ENCODE peak calls at places on chromosomes 5 and 9, in four cellular contexts. One of them, this sample, is unnamed.
A peak's percentile ranks its signal among the peaks of the same experiment; 100 is the strongest.

GRCh38 chr5:172758077-172758835 is 12.7 kb downstream of the DUSP1 start:
- DNase-seq in mesothelial cell of epicardium: no peak
- DNase-seq in transverse colon: no peak
- DNase-seq in cardiac fibroblast: peak; percentile 99
- DNase-seq in this sample: peak; percentile 66

GRCh38 chr9:121807918-121808278 is 156.5 kb downstream of the DAB2IP start:
- DNase-seq in transverse colon: no peak
- DNase-seq in cardiac fibroblast: no peak
- DNase-seq in mesothelial cell of epicardium: no peak
- DNase-seq in this sample: no peak

GRCh38 chr9:3348169-3348568 is 177.6 kb downstream of the RFX3 start:
- DNase-seq in mesothelial cell of epicardium: no peak
- DNase-seq in cardiac fibroblast: no peak
- DNase-seq in transverse colon: no peak
- DNase-seq in this sample: no peak

GRCh38 chr5:103262422-103262871 is 3.9 kb downstream of the MACIR start:
- DNase-seq in mesothelial cell of epicardium: no peak
- DNase-seq in transverse colon: no peak
- DNase-seq in cardiac fibroblast: peak; percentile 38
- DNase-seq in this sample: no peak

GRCh38 chr5:73858054-73858453 is 232.1 kb downstream of the ARHGEF28 start:
- DNase-seq in cardiac fibroblast: peak; percentile 22
- DNase-seq in transverse colon: no peak
- DNase-seq in mesothelial cell of epicardium: no peak
- DNase-seq in this sample: no peak

GRCh38 chr5:2133080-2133479 is 250.4 kb upstream of the IRX4 start:
- DNase-seq in mesothelial cell of epicardium: no peak
- DNase-seq in cardiac fibroblast: peak; percentile 26
- DNase-seq in transverse colon: no peak
- DNase-seq in this sample: no peak

GRCh38 chr5:82793808-82794419 is 283.3 kb downstream of the TMEM167A start:
- DNase-seq in transverse colon: peak; percentile 35
- DNase-seq in mesothelial cell of epicardium: no peak
- DNase-seq in cardiac fibroblast: peak; percentile 62
- DNase-seq in this sample: peak; percentile 60

GRCh38 chr5:180090769-180091546 is 19.4 kb upstream of the RNF130 start:
- DNase-seq in mesothelial cell of epicardium: no peak
- DNase-seq in transverse colon: peak; percentile 41
- DNase-seq in cardiac fibroblast: peak; percentile 33
- DNase-seq in this sample: peak; percentile 64

GRCh38 chr5:57434227-57434640 is 48.4 kb downstream of the ACTBL2 start:
- DNase-seq in mesothelial cell of epicardium: no peak
- DNase-seq in transverse colon: no peak
- DNase-seq in cardiac fibroblast: peak; percentile 84
- DNase-seq in this sample: peak; percentile 60

GRCh38 chr5:58452566-58453258 is 7.2 kb downstream of the PLK2 start:
- DNase-seq in cardiac fibroblast: peak; percentile 36
- DNase-seq in mesothelial cell of epicardium: no peak
- DNase-seq in transverse colon: no peak
- DNase-seq in this sample: no peak

GRCh38 chr9:71756753-71757152 is 11.6 kb downstream of the CEMIP2 start:
- DNase-seq in transverse colon: no peak
- DNase-seq in mesothelial cell of epicardium: no peak
- DNase-seq in cardiac fibroblast: no peak
- DNase-seq in this sample: no peak

GRCh38 chr5:72648511-72648910 is 141.3 kb upstream of the ZNF366 start:
- DNase-seq in mesothelial cell of epicardium: no peak
- DNase-seq in cardiac fibroblast: peak; percentile 9
- DNase-seq in transverse colon: no peak
- DNase-seq in this sample: no peak

GRCh38 chr5:135204151-135204600 is 170.1 kb upstream of the PITX1 start:
- DNase-seq in transverse colon: no peak
- DNase-seq in mesothelial cell of epicardium: no peak
- DNase-seq in cardiac fibroblast: peak; percentile 55
- DNase-seq in this sample: no peak

GRCh38 chr9:116661037-116661954 is 25.8 kb upstream of the TRIM32 start:
- DNase-seq in cardiac fibroblast: peak; percentile 89
- DNase-seq in mesothelial cell of epicardium: no peak
- DNase-seq in transverse colon: no peak
- DNase-seq in this sample: peak; percentile 18

GRCh38 chr9:128724744-128725211 is 851 bp upstream of the ZDHHC12 start:
- DNase-seq in transverse colon: peak; percentile 83
- DNase-seq in mesothelial cell of epicardium: no peak
- DNase-seq in cardiac fibroblast: peak; percentile 86
- DNase-seq in this sample: peak; percentile 40

GRCh38 chr5:57887851-57888621 is 405.4 kb upstream of the ACTBL2 start:
- DNase-seq in mesothelial cell of epicardium: no peak
- DNase-seq in cardiac fibroblast: peak; percentile 70
- DNase-seq in transverse colon: peak; percentile 42
- DNase-seq in this sample: peak; percentile 53

GRCh38 chr5:10198021-10198420 is 51.7 kb downstream of the ATPSCKMT start:
- DNase-seq in transverse colon: no peak
- DNase-seq in mesothelial cell of epicardium: no peak
- DNase-seq in cardiac fibroblast: no peak
- DNase-seq in this sample: no peak

GRCh38 chr5:89399553-89399952 is 516.6 kb upstream of the MEF2C start:
- DNase-seq in transverse colon: no peak
- DNase-seq in cardiac fibroblast: peak; percentile 62
- DNase-seq in mesothelial cell of epicardium: no peak
- DNase-seq in this sample: no peak

GRCh38 chr5:43227655-43228054 is 35.6 kb downstream of the NIM1K start:
- DNase-seq in transverse colon: no peak
- DNase-seq in mesothelial cell of epicardium: no peak
- DNase-seq in cardiac fibroblast: peak; percentile 79
- DNase-seq in this sample: no peak

GRCh38 chr9:69221036-69221435 is 47.0 kb downstream of the TJP2 start:
- DNase-seq in mesothelial cell of epicardium: no peak
- DNase-seq in transverse colon: no peak
- DNase-seq in cardiac fibroblast: no peak
- DNase-seq in this sample: no peak

GRCh38 chr5:63127054-63127453 is 548.4 kb downstream of the LRRC70 start:
- DNase-seq in transverse colon: no peak
- DNase-seq in cardiac fibroblast: peak; percentile 66
- DNase-seq in mesothelial cell of epicardium: no peak
- DNase-seq in this sample: no peak

GRCh38 chr9:110099236-110099741 is 108.7 kb downstream of the C9orf152 start:
- DNase-seq in mesothelial cell of epicardium: no peak
- DNase-seq in transverse colon: no peak
- DNase-seq in cardiac fibroblast: peak; percentile 87
- DNase-seq in this sample: no peak

GRCh38 chr5:95027775-95028174 is 257.1 kb downstream of the MCTP1 start:
- DNase-seq in cardiac fibroblast: no peak
- DNase-seq in mesothelial cell of epicardium: no peak
- DNase-seq in transverse colon: no peak
- DNase-seq in this sample: no peak

GRCh38 chr9:120974921-120975320 is 48.3 kb upstream of the TRAF1 start:
- DNase-seq in transverse colon: no peak
- DNase-seq in cardiac fibroblast: no peak
- DNase-seq in mesothelial cell of epicardium: no peak
- DNase-seq in this sample: no peak

GRCh38 chr5:41519801-41520200 is 9.4 kb upstream of the PLCXD3 start:
- DNase-seq in mesothelial cell of epicardium: no peak
- DNase-seq in transverse colon: no peak
- DNase-seq in cardiac fibroblast: peak; percentile 29
- DNase-seq in this sample: no peak

GRCh38 chr9:3825724-3826123 is 299.9 kb upstream of the RFX3 start:
- DNase-seq in transverse colon: no peak
- DNase-seq in mesothelial cell of epicardium: no peak
- DNase-seq in cardiac fibroblast: no peak
- DNase-seq in this sample: no peak

GRCh38 chr9:87269296-87269695 is 228.4 kb upstream of the DAPK1 start:
- DNase-seq in mesothelial cell of epicardium: no peak
- DNase-seq in cardiac fibroblast: no peak
- DNase-seq in transverse colon: no peak
- DNase-seq in this sample: no peak

GRCh38 chr9:105024529-105024928 is 96.6 kb upstream of the ABCA1 start:
- DNase-seq in mesothelial cell of epicardium: no peak
- DNase-seq in transverse colon: no peak
- DNase-seq in cardiac fibroblast: no peak
- DNase-seq in this sample: no peak

GRCh38 chr5:38319486-38319885 is 61.1 kb downstream of the EGFLAM start:
- DNase-seq in mesothelial cell of epicardium: no peak
- DNase-seq in transverse colon: no peak
- DNase-seq in cardiac fibroblast: no peak
- DNase-seq in this sample: no peak

GRCh38 chr9:134345737-134346136 is 19.5 kb downstream of the RXRA start:
- DNase-seq in transverse colon: no peak
- DNase-seq in mesothelial cell of epicardium: no peak
- DNase-seq in cardiac fibroblast: no peak
- DNase-seq in this sample: no peak

GRCh38 chr5:52822437-52822836 is 34.7 kb downstream of the ITGA1 start:
- DNase-seq in mesothelial cell of epicardium: no peak
- DNase-seq in cardiac fibroblast: no peak
- DNase-seq in transverse colon: no peak
- DNase-seq in this sample: no peak

GRCh38 chr5:155019601-155020226 is 6.2 kb downstream of the KIF4B start:
- DNase-seq in cardiac fibroblast: no peak
- DNase-seq in transverse colon: no peak
- DNase-seq in mesothelial cell of epicardium: no peak
- DNase-seq in this sample: no peak

GRCh38 chr5:171592741-171593140 is 173.3 kb downstream of the FGF18 start:
- DNase-seq in cardiac fibroblast: no peak
- DNase-seq in transverse colon: no peak
- DNase-seq in mesothelial cell of epicardium: peak; percentile 11
- DNase-seq in this sample: no peak

DNA sequence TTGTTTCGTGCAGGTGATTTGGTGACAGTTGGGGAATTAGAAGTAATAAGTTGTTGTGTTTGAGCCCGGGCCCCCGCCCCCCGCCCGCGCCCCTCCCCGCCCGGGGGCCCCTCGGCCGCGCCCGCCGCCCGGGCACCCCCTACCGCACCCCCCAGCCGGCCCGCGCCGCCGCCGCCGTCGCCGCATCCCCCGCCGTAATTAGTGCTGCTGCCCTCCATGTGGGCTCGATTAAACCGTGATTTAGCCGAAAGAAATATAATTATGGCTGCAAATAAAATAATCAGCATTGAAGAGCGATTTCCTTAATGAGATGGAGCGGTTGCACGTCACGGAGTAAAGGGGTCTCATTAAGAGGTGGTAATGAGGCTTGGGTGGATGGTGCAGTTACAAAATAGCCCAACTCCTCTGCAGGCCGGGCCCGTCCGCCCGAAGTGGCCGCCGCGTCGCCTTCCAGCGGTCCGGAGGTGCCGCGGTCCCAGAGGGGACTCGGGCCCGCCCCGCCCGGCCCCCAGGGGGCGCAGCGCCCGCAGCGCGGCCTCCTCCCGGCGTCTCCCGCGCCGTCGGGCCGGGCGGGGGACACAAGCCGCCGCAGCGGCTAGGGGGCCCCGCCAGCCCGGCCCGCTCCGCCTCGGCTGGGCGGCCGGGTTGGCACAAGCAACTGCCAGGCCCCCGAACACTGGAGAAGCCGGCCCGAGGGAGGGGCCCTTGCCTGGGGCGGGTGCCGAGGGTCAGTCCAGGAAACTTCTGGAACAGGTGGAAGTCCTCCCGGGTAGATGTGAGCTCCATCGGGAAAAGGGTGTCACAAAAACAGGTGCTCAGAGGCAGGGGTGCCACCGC is 6.9 kb upstream of the OTP start:
- DNase-seq in transverse colon: peak; percentile 44
- DNase-seq in mesothelial cell of epicardium: peak; percentile 64
- DNase-seq in cardiac fibroblast: no peak
- DNase-seq in this sample: peak; percentile 84
- TF ChIP-seq CTCF in transverse colon: peak; percentile 56
- TF ChIP-seq CTCF in mesothelial cell of epicardium: peak; percentile 53
- TF ChIP-seq CTCF in cardiac fibroblast: peak; percentile 6
- TF ChIP-seq CTCF in this sample: peak; percentile 58

DNA sequence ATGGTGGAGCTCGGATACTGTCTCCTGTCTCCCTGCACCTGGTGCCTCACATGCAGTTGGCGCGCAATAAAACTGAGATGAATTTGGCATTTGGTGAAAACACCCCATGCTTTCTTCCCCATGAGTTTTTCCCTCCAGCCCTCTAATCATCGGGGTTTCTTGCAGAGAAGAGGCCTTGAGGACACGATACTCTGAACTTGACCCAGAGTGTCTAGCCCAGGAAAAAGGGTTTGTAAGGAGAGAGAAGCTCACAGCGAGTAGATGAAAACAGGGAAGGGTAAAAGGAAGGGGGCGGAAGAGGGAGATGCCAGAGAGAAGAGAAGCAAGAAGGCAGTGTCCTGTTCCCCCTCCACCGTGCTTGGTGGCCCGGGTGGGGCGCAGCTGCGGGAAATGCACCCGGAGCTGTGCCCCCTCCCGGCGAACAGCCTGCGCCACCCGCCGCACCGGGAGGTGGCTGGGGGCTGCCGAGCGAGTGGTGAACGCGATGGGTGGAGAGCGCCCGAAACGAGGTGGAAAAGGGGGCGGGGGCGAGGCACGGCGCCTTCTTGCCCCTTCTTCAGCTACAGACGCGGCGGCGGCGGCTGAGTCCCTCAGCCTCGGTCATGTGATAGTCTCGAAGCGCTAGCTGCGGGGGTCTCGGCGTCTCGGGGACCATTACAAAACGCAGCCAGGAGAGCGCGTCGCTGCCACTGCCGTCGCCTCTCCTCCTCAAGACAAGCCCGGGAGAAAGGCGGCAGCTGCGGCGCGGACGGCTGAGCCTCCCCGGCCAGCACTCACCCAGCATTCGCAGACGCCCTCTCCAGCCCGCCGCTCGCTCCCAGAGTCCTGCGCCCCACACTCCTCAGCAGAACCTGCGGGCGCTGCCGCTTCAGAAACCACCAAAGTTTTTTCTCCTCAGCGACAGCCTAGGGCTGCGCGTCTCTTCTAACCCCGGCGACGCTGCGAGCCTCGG is 1.1 kb upstream of the FOXB2 start:
- DNase-seq in transverse colon: no peak
- DNase-seq in cardiac fibroblast: no peak
- DNase-seq in mesothelial cell of epicardium: peak; percentile 68
- DNase-seq in this sample: no peak
- TF ChIP-seq CTCF in transverse colon: no peak
- TF ChIP-seq CTCF in cardiac fibroblast: no peak
- TF ChIP-seq CTCF in mesothelial cell of epicardium: no peak
- TF ChIP-seq CTCF in this sample: no peak

GRCh38 chr5:151223447-151224264 is at the start of gene CCDC69:
- DNase-seq in cardiac fibroblast: peak; percentile 73
- DNase-seq in transverse colon: peak; percentile 81
- DNase-seq in mesothelial cell of epicardium: peak; percentile 72
- DNase-seq in this sample: peak; percentile 79
- TF ChIP-seq CTCF in cardiac fibroblast: peak; percentile 33
- TF ChIP-seq CTCF in transverse colon: peak; percentile 37
- TF ChIP-seq CTCF in mesothelial cell of epicardium: no peak
- TF ChIP-seq CTCF in this sample: no peak

DNA sequence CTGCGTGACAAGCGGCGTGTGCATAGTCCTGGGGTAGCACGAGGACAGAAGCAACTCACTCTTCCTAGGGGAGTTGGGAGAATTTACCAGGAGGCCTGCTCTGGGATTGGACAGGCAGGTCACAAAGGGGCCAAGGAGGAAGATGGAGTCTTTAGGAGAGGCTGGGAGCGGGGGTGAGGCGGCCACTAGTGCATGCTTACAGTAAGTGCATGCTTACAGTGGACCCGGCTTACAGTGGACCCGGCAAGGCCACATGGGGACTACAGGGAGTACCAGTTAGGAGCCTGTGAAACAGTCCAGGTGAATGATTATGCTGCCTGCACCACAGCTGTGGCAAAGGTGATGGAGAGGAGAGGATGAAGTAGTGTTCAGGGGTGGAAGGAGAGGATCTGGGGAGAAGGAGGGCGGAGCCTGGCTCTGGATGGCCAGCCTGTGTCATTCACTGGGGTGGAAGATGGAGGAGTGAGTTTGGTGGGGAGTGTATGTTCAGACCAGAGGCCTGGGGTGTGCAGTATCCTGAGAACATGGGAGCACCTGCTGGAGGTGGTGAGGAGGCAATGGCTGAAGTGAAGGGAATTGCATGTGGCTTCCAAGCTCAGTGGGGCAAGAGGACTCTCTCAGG is 78.7 kb downstream of the CRB2 start:
- DNase-seq in cardiac fibroblast: peak; percentile 22
- DNase-seq in mesothelial cell of epicardium: no peak
- DNase-seq in transverse colon: no peak
- DNase-seq in this sample: peak; percentile 2
- TF ChIP-seq CTCF in cardiac fibroblast: no peak
- TF ChIP-seq CTCF in mesothelial cell of epicardium: no peak
- TF ChIP-seq CTCF in transverse colon: no peak
- TF ChIP-seq CTCF in this sample: no peak

This sample was measured in Calu3.